ENCODE peak calls at places on chromosomes 6 and 20, in nine cellular contexts. Q is HFF-Myc; W is activated CD4-positive, alpha-beta T cell treated with anti-CD3 and anti-CD28 coated beads, Interleukin-2, amount 10 ng/mL, durations not matched to agents 7 days and 5 days; L is left cardiac atrium; X is fibroblast of mammary gland; H is SJSA1; F is HT-29; M is D341Med; A is NCI-H526. Y is an unnamed sample.

GRCh38 chr20:25148982-25149846 is 46.3 kb upstream of the ENTPD6 start:
- DNase-seq in Q (no peak), W (no peak), L (no peak), X (peak; percentile 7), H (no peak), F (no peak), M (no peak), A (no peak), Y (no peak)

GRCh38 chr20:34566978-34567884 is 8.7 kb downstream of the MAP1LC3A start:
- DNase-seq in Q (no peak), W (no peak), L (no peak), X (no peak), H (no peak), F (no peak), M (no peak), A (no peak), Y (no peak)

GRCh38 chr6:26243132-26243531 is 121.9 kb upstream of the BTN3A2 start:
- DNase-seq in Q (no peak), W (no peak), L (no peak), X (no peak), H (no peak), F (no peak), M (no peak), A (no peak), Y (no peak)

GRCh38 chr6:67358241-67358640 is 1276.8 kb upstream of the ADGRB3 start:
- DNase-seq in Q (no peak), W (no peak), L (no peak), X (no peak), H (no peak), F (no peak), M (no peak), A (no peak), Y (no peak)

GRCh38 chr6:18115356-18115755 is 7.1 kb downstream of the NHLRC1 start:
- DNase-seq in Q (no peak), W (peak; percentile 31), L (no peak), X (no peak), H (no peak), F (no peak), M (no peak), A (no peak), Y (no peak)

GRCh38 chr20:1631309-1632227 is 11.8 kb upstream of the SIRPB1 start:
- DNase-seq in Q (no peak), W (no peak), L (no peak), X (no peak), H (no peak), F (no peak), M (no peak), A (no peak), Y (no peak)

GRCh38 chr6:29631860-29632731 is 887 bp downstream of the GABBR1 start:
- DNase-seq in Q (no peak), W (peak; percentile 70), L (peak; percentile 71), X (peak; percentile 50), H (no peak), F (no peak), M (peak; percentile 79), A (peak; percentile 76), Y (peak; percentile 47)

GRCh38 chr6:51554029-51554428 is 533.4 kb downstream of the PKHD1 start:
- DNase-seq in Q (no peak), W (no peak), L (no peak), X (no peak), H (no peak), F (no peak), M (no peak), A (no peak), Y (no peak)

GRCh38 chr20:5061209-5061608 is 58.5 kb downstream of the PCNA start:
- DNase-seq in Q (no peak), W (no peak), L (no peak), X (peak; percentile 39), H (no peak), F (peak; percentile 88), M (no peak), A (no peak), Y (no peak)

GRCh38 chr6:52616271-52616670 is 39.4 kb upstream of the TRAM2 start:
- DNase-seq in Q (no peak), W (no peak), L (no peak), X (no peak), H (no peak), F (no peak), M (no peak), A (no peak), Y (no peak)

GRCh38 chr6:39905640-39905975 is 28.7 kb downstream of the MOCS1 start:
- DNase-seq in Q (no peak), W (no peak), L (no peak), X (no peak), H (no peak), F (no peak), M (no peak), A (no peak), Y (no peak)

GRCh38 chr6:90247262-90247661 is 49.4 kb downstream of the BACH2 start:
- DNase-seq in Q (no peak), W (no peak), L (no peak), X (no peak), H (no peak), F (no peak), M (no peak), A (no peak), Y (no peak)